ENCODE peak calls at places on chromosomes 12 and 14, in eight cellular contexts. R is GM23338, Z is PC-3, E is GM23248, K is neural progenitor cell, O is HepG2, D is MM.1S, P is fibroblast of lung. Q is an unnamed sample. For H3K4me1, the result is how much of the 10 kb centered on the place peaks cover.

GRCh38 chr12:52837341-52837741 is 3.2 kb upstream of the KRT79 start:
- DNase-seq in Z (peak), R (no peak), E (peak), K (no peak), D (no peak), O (no peak), P (peak), Q (no peak)

GRCh38 chr12:110619534-110619953 is 5.6 kb downstream of the TCTN1 start:
- DNase-seq in O (no peak), D (peak), E (peak), P (no peak), K (no peak), Z (peak), R (no peak), Q (no peak)

GRCh38 chr14:33435911-33436310 is 497.2 kb downstream of the NPAS3 start:
- DNase-seq in K (no peak), P (peak), Z (peak), O (no peak), E (peak), D (no peak), R (no peak), Q (no peak)

GRCh38 chr14:96573473-96574100 is 71.4 kb downstream of the PAPOLA start:
- DNase-seq in P (no peak), R (peak), D (no peak), Z (no peak), K (no peak), O (no peak), E (no peak), Q (no peak)

GRCh38 chr14:74906923-74907620 is 16.0 kb downstream of the RPS6KL1 start:
- DNase-seq in O (no peak), D (no peak), Z (no peak), P (no peak), R (peak), E (peak), K (no peak), Q (no peak)

GRCh38 chr14:30464481-30464880 is 94.5 kb upstream of the G2E3 start:
- DNase-seq in R (no peak), O (no peak), Z (no peak), E (no peak), P (no peak), D (no peak), K (no peak), Q (no peak)

GRCh38 chr14:38143170-38143569 is 64.5 kb upstream of the SSTR1 start:
- DNase-seq in P (peak), R (no peak), K (no peak), Z (no peak), E (peak), O (no peak), D (no peak), Q (no peak)

GRCh38 chr12:29455087-29455486 is 42.4 kb downstream of the OVCH1 start:
- DNase-seq in D (no peak), K (no peak), E (no peak), Z (no peak), R (no peak), P (no peak), O (no peak), Q (no peak)

GRCh38 chr14:93706360-93706955 is 81.8 kb downstream of the PRIMA1 start:
- DNase-seq in O (no peak), D (no peak), K (no peak), P (no peak), R (no peak), E (no peak), Z (no peak), Q (no peak)

GRCh38 chr12:66065623-66066022 is 64.9 kb downstream of the LLPH start:
- DNase-seq in R (no peak), P (peak), Z (no peak), E (peak), K (no peak), D (no peak), O (no peak), Q (peak)

GRCh38 chr12:122909442-122910288 is 13.7 kb upstream of the VPS37B start:
- DNase-seq in P (no peak), Z (no peak), O (no peak), R (peak), E (no peak), D (no peak), K (peak), Q (peak)

GRCh38 chr12:87439990-87440827 is 589.0 kb downstream of the C12orf50 start:
- DNase-seq in O (no peak), Z (peak), E (peak), R (no peak), K (no peak), P (peak), D (no peak), Q (peak)

GRCh38 chr14:104507443-104507842 is 72.1 kb upstream of the C14orf180 start:
- DNase-seq in K (no peak), D (no peak), E (no peak), R (no peak), P (no peak), O (no peak), Z (no peak), Q (no peak)

GRCh38 chr12:48197549-48197966 is 5.5 kb downstream of the OR10AD1 start:
- DNase-seq in K (peak), R (peak), E (peak), D (peak), O (no peak), Z (peak), P (no peak), Q (no peak)

GRCh38 chr12:58503731-58504520 is 416.4 kb downstream of the LRIG3 start:
- DNase-seq in P (peak), D (no peak), O (no peak), E (peak), Z (no peak), K (no peak), R (no peak), Q (no peak)

GRCh38 chr14:101561145-101561896 is at the start of gene DIO3:
- DNase-seq in Z (peak), K (peak), D (no peak), E (peak), R (peak), P (peak), O (no peak), Q (peak)

GRCh38 chr12:77152623-77153193 is 87.3 kb upstream of the E2F7 start:
- DNase-seq in K (peak), E (peak), R (peak), D (no peak), P (peak), Z (peak), O (peak), Q (peak)

GRCh38 chr12:56723889-56724659 is 1.0 kb downstream of the NACA start:
- DNase-seq in R (peak), O (peak), E (peak), D (peak), P (peak), K (peak), Z (peak), Q (peak)

GRCh38 chr14:20093442-20093841 is 17.1 kb upstream of the OR4K17 start:
- DNase-seq in R (no peak), E (no peak), O (no peak), Z (no peak), K (no peak), P (no peak), D (no peak), Q (no peak)

GRCh38 chr14:89587128-89587420 is 170.0 kb upstream of the FOXN3 start:
- DNase-seq in P (no peak), K (no peak), R (no peak), O (no peak), Z (no peak), D (no peak), E (no peak), Q (no peak)

GRCh38 chr14:90697577-90698206 is 118.5 kb downstream of the TTC7B start:
- DNase-seq in R (peak), Z (peak), E (peak), D (peak), K (peak), P (peak), O (peak), Q (peak)

GRCh38 chr14:90696728-90697127 is 119.5 kb downstream of the TTC7B start:
- DNase-seq in P (no peak), Z (no peak), O (no peak), K (no peak), D (no peak), E (no peak), R (no peak), Q (peak)

GRCh38 chr14:90698379-90698869 is 117.8 kb downstream of the TTC7B start:
- DNase-seq in O (no peak), K (no peak), P (peak), D (no peak), R (no peak), Z (no peak), E (peak), Q (peak)

GRCh38 chr14:90697146-90697545 is 119.1 kb downstream of the TTC7B start:
- DNase-seq in K (no peak), O (no peak), P (no peak), R (no peak), D (no peak), Z (no peak), E (no peak), Q (peak)

GRCh38 chr14:90695997-90696681 is 120.1 kb downstream of the TTC7B start:
- DNase-seq in E (no peak), Z (no peak), D (no peak), P (no peak), O (no peak), K (no peak), R (no peak), Q (no peak)
- H3K27ac ChIP-seq in E (no peak), Z (no peak), D (no peak), P (no peak), O (no peak), K (no peak), R (peak), Q (peak)

DNA sequence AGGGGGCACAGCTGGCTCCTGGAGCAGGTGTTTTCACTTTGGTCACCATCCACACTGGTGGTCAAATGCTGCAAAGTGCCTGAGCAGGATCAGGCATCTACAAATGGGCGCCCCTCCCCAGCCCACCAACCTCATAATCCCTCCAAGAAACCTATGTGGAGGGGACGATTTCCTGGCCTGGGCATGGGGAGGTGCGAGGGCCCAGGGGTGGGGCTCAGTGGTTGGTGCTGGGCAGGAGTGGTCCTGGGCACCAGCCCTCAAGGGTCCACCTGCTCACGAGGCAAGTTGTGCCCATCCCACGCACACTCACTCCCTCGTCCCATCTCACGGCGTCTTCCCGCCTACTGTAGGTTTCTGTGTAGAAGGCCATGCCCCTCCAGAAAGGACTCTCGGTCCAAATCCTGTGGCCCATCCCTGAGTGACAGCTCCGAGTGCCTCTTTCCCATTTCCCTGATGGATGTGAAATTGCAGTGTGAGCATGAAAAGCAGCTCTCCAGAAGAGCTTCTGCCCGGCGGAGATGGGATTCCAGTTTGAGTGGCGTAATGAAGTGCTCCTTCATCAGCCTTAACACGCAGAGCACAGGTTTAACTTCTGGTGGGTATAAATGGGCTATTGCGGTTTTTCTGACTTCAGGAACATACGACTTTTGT is 36.9 kb downstream of the SLC15A4 start:
- DNase-seq in O (no peak), P (no peak), K (no peak), Z (no peak), D (no peak), R (no peak), E (no peak), Q (no peak)
- H3K4me1 ChIP-seq in O (under half), P (under half), K (under half), Z (under half), D (under half), R (under half), E (under half), Q (under half)

GRCh38 chr12:112575559-112576067 is 156.9 kb downstream of the PTPN11 start:
- DNase-seq in O (no peak), R (no peak), D (no peak), Z (no peak), K (no peak), P (no peak), E (no peak), Q (no peak)
- TF ChIP-seq EZH2 in O (no peak), R (peak), D (no peak), Z (no peak), K (peak), P (no peak), E (no peak), Q (no peak)

GRCh38 chr12:19168634-19169033 is 39.1 kb downstream of the PLEKHA5 start:
- DNase-seq in P (no peak), O (no peak), D (no peak), K (no peak), R (no peak), Z (no peak), E (no peak), Q (no peak)

GRCh38 chr12:19166956-19167355 is 37.4 kb downstream of the PLEKHA5 start:
- DNase-seq in R (no peak), E (no peak), P (no peak), Z (no peak), O (no peak), D (no peak), K (no peak), Q (no peak)

GRCh38 chr12:19169222-19169621 is 39.7 kb downstream of the PLEKHA5 start:
- DNase-seq in K (no peak), O (no peak), Z (no peak), R (no peak), P (no peak), E (no peak), D (no peak), Q (no peak)

GRCh38 chr12:19166387-19166786 is 36.9 kb downstream of the PLEKHA5 start:
- DNase-seq in O (no peak), D (no peak), P (no peak), Z (no peak), R (no peak), K (no peak), E (no peak), Q (no peak)

DNA sequence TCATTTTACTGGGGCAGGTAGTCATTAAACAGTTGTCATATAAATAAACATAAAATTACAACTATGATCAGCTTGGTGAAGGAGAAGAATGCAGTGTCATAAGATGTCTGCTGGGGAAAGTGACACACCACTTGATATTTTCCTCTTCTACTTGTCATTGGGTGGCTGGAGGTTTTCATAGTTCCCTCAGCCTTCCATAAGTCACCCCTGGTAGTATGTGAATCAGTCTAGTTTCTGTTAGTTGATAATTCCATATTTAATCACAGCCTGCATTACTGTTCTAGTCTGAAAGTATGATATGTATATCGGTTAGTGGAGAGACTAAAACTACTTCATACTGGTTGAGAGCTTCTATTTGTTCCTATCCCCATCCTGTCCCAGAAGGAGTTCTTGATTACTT is 38.2 kb downstream of the PLEKHA5 start:
- DNase-seq in O (no peak), K (no peak), Z (no peak), D (no peak), E (no peak), R (no peak), P (no peak), Q (no peak)
- H3K27ac ChIP-seq in O (no peak), K (no peak), Z (no peak), D (no peak), E (no peak), R (no peak), P (no peak), Q (no peak)

GRCh38 chr12:64010069-64010686 is 165.7 kb downstream of the SRGAP1 start:
- DNase-seq in D (no peak), K (no peak), Z (peak), O (peak), R (no peak), P (peak), E (peak), Q (no peak)

GRCh38 chr12:64009321-64010068 is 165.0 kb downstream of the SRGAP1 start:
- DNase-seq in P (peak), Z (no peak), E (no peak), R (no peak), K (no peak), O (no peak), D (no peak), Q (no peak)

GRCh38 chr12:64006211-64006610 is 161.7 kb downstream of the SRGAP1 start:
- DNase-seq in E (peak), D (no peak), O (no peak), R (no peak), P (peak), Z (no peak), K (no peak), Q (no peak)

GRCh38 chr12:64007853-64008252 is 163.4 kb downstream of the SRGAP1 start:
- DNase-seq in E (peak), O (no peak), D (no peak), R (no peak), P (peak), K (no peak), Z (peak), Q (peak)

GRCh38 chr12:64008596-64008995 is 164.1 kb downstream of the SRGAP1 start:
- DNase-seq in E (no peak), D (no peak), Z (no peak), P (no peak), K (no peak), O (no peak), R (no peak), Q (no peak)
- H3K4me1 ChIP-seq in E (half or more), D (under half), Z (under half), P (under half), K (under half), O (under half), R (under half), Q (under half)

DNA sequence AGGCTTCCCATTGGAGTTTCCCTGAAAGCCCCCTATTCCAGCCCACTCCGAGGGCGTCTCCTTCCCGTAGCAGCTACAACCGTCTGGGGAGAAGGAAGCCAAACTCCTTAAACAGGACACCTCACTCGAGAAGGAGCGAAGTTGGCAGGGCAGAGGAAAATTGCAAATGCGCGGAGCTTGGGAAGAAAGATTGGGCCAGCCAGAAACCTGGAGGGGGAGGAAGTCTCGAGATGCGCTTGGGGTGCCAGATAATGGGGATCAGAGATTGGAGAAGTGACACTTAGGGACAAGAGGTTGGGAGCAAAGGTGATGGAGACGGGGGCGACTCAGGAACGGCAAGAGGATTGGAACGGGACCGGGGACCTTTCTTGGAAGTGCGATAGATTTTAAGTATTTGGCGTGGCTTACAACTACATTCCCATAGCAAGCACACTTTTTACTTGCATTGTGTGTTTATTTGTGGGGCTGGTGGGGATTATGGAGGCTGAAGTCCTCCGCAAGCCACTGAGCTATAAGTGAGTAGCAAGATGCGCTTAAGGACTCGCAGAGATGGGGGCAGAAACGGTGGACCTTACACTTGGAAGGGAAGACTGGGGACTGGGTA is 926 bp downstream of the HRK start:
- DNase-seq in P (no peak), E (peak), Z (no peak), R (peak), D (no peak), O (no peak), K (peak), Q (no peak)
- TF ChIP-seq EZH2 in P (peak), E (no peak), Z (no peak), R (peak), D (no peak), O (no peak), K (peak), Q (peak)

GRCh38 chr14:44204061-44204815 is 302.8 kb downstream of the FSCB start:
- DNase-seq in P (peak), Z (no peak), R (peak), K (no peak), O (no peak), D (no peak), E (no peak), Q (peak)
- H3K27ac ChIP-seq in P (no peak), Z (no peak), R (peak), K (no peak), O (no peak), D (no peak), E (no peak), Q (peak)

Q was measured in A673.